ENCODE peak calls at places on chromosomes 1 and 21, in six cellular contexts. R, V, Z, L, T and G are unnamed samples.

GRCh38 chr1:70221241-70222077 is at the start of gene SRSF11:
- DNase-seq in Z (peak), T (peak), V (peak), L (peak), R (peak), G (peak)

GRCh38 chr1:57270926-57271698 is 152.7 kb downstream of the DAB1 start:
- DNase-seq in T (no peak), L (no peak), Z (no peak), V (no peak), R (no peak), G (no peak)

GRCh38 chr1:7586031-7586941 is 184.8 kb upstream of the VAMP3 start:
- DNase-seq in T (peak), V (no peak), R (no peak), L (no peak), Z (peak), G (no peak)

GRCh38 chr1:198486903-198487302 is 53.6 kb downstream of the ATP6V1G3 start:
- DNase-seq in V (no peak), L (no peak), R (no peak), T (no peak), Z (no peak), G (no peak)

GRCh38 chr1:85465099-85465790 is at the start of gene DDAH1:
- DNase-seq in T (peak), R (no peak), V (no peak), Z (peak), L (peak), G (no peak)

GRCh38 chr1:1165485-1165884 is 8.2 kb upstream of the TTLL10 start:
- DNase-seq in T (peak), V (no peak), Z (no peak), L (no peak), R (no peak), G (no peak)

GRCh38 chr1:192224846-192225245 is 66.6 kb downstream of the RGS18 start:
- DNase-seq in L (no peak), V (no peak), T (no peak), Z (no peak), R (no peak), G (no peak)

GRCh38 chr1:221101792-221102191 is 222.5 kb downstream of the HLX start:
- DNase-seq in R (no peak), V (no peak), T (no peak), L (peak), Z (no peak), G (no peak)

GRCh38 chr1:87706198-87706597 is 377.5 kb downstream of the LMO4 start:
- DNase-seq in T (no peak), V (no peak), Z (no peak), L (peak), R (no peak), G (no peak)

GRCh38 chr21:28671549-28672195 is 321.0 kb downstream of the LTN1 start:
- DNase-seq in R (no peak), L (no peak), T (no peak), V (no peak), Z (no peak), G (no peak)

GRCh38 chr1:65003316-65003664 is 36.9 kb upstream of the JAK1 start:
- DNase-seq in V (peak), T (no peak), Z (no peak), R (no peak), L (no peak), G (no peak)

GRCh38 chr1:9785406-9785805 is 38.4 kb downstream of the CLSTN1 start:
- DNase-seq in L (no peak), V (no peak), T (no peak), R (no peak), Z (no peak), G (no peak)

GRCh38 chr1:84735483-84735882 is 45.2 kb upstream of the SSX2IP start:
- DNase-seq in T (no peak), V (no peak), R (no peak), L (peak), Z (no peak), G (no peak)

GRCh38 chr1:108661030-108661609 is at the start of gene HENMT1:
- DNase-seq in R (peak), L (peak), Z (peak), T (peak), V (peak), G (peak)

GRCh38 chr1:15282810-15283474 is 35.9 kb downstream of the FHAD1 start:
- DNase-seq in T (peak), L (no peak), V (no peak), R (no peak), Z (no peak), G (no peak)

GRCh38 chr1:35886606-35887431 is 3.8 kb downstream of the AGO1 start:
- DNase-seq in R (peak), Z (no peak), T (no peak), V (no peak), L (peak), G (no peak)

GRCh38 chr1:156160744-156161181 is 7.4 kb downstream of the SEMA4A start:
- DNase-seq in L (peak), Z (peak), V (peak), R (no peak), T (peak), G (peak)

GRCh38 chr21:42636535-42636914 is 16.9 kb upstream of the PDE9A start:
- DNase-seq in T (no peak), R (no peak), Z (no peak), V (no peak), L (peak), G (no peak)

GRCh38 chr1:102661481-102661880 is 446.8 kb downstream of the COL11A1 start:
- DNase-seq in Z (no peak), L (no peak), R (no peak), V (no peak), T (no peak), G (no peak)

GRCh38 chr21:46363698-46364097 is 39.7 kb downstream of the PCNT start:
- DNase-seq in V (no peak), Z (no peak), L (no peak), R (no peak), T (no peak), G (no peak)

GRCh38 chr21:44911384-44912157 is 9.1 kb downstream of the ITGB2 start:
- DNase-seq in R (peak), V (peak), T (peak), L (no peak), Z (peak), G (peak)

GRCh38 chr21:27464643-27465042 is 497.8 kb upstream of the ADAMTS5 start:
- DNase-seq in Z (no peak), L (peak), R (no peak), T (no peak), V (no peak), G (no peak)

GRCh38 chr1:184389446-184389845 is 2.6 kb downstream of the C1orf21 start:
- DNase-seq in Z (no peak), R (no peak), T (no peak), V (no peak), L (peak), G (no peak)

GRCh38 chr1:30731806-30732276 is 8.5 kb upstream of the MATN1 start:
- DNase-seq in L (no peak), R (no peak), V (no peak), T (peak), Z (no peak), G (no peak)
- H3K27ac ChIP-seq in L (no peak), R (no peak), V (no peak), T (no peak), Z (no peak), G (no peak)

DNA sequence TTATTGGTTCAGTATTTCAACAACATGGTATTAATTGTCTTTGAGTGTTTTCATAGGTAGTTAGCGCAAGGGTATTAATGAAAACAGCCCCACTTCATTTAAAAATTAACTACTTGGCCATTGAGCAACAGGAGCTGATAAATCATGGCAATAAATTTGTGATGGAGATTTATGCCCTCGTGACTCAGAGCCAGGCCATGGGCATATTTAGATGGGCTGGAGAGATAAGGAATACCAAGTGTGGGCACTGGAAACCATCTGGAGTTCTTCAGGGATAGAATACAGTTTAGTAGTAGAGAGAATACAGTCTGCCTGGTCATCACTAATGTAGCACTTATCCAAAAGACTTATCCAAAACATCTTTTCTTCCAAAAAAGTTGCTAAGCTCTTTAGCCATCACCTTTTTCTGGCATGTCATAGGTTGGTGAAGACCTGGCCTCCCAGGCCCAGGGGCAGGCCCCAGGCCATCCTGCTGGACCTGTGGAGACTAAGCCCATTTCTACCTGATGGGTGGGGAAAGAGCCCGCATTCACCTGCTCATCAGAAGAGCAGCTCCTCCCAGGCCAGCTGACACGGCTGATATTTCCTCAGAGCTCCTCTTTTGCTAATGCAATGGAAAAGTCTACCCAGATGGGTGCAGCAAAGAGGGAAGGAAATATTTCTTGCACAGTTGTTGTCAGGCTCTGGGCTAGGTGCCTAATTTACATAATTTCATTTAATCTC is 238.0 kb downstream of the TM2D1 start:
- DNase-seq in T (no peak), V (no peak), L (no peak), R (no peak), Z (no peak), G (no peak)
- H3K27ac ChIP-seq in T (no peak), V (no peak), L (no peak), R (no peak), Z (no peak), G (no peak)

DNA sequence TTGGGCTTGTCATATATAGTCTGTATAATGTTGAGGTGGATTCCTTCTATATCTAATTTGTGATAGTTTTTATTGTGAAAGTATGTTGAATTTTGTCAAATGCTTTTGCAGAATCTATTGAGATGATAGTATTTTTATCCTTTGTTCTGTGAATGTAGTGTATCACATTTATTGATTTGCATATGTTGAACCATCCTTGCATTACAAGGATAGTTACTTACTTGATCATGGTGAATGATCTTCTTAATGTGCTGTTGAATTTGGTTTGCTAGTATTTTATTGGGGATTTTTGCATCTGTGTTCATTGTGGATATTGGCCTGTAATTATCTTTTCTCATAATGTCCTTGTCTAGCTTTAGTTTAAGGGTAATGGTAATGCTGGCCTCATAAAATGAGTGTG is 8.3 kb downstream of the FGGY start:
- DNase-seq in V (no peak), R (no peak), T (no peak), L (no peak), Z (no peak), G (no peak)
- H3K27ac ChIP-seq in V (no peak), R (no peak), T (no peak), L (no peak), Z (no peak), G (no peak)

GRCh38 chr1:2203671-2204383 is 9.3 kb upstream of the FAAP20 start:
- DNase-seq in Z (peak), L (no peak), T (peak), V (no peak), R (no peak), G (no peak)
- H3K27ac ChIP-seq in Z (peak), L (peak), T (peak), V (no peak), R (no peak), G (peak)

DNA sequence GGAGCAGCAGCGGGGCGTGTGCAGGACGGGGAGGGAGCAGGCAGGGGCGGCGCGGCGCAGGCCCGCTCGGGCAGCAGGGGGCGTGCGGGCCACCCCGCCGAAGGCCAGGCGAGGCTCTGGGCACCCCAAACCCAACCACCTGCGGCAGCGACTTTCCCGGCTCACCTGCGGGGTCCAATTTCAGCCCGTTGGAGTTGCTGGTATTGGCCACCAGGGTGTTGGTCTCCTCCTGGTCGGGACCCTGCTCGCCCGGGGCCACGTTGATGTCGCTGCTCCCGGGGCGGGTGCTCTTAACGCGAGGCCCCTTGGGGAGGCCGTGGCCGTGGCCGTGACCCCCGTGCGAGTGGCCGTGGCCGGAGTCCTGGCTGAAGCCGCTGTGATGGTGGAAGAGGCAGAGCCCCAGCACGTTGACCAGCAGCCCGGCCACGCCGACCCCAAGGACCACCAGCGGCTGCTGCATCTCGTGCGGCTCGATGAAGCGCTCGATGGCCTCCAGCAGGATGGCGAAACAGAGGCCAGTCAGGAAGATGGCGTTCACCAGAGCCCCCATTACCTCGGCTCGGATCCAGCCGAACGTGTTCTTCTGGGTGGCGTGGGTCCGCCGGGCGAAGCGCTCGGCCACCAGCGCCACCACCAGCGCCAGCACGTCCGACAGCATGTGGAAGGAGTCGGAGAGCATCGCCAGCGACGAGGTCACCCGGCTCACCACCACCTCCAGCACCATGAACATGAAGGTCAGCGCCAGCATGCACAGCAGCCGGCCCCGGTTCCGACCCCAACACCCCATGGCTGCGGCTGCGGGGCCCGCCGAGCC is 928 bp downstream of the SLC30A1 start:
- DNase-seq in T (peak), L (peak), R (peak), V (peak), Z (peak), G (peak)
- H3K27ac ChIP-seq in T (peak), L (peak), R (peak), V (peak), Z (peak), G (peak)

DNA sequence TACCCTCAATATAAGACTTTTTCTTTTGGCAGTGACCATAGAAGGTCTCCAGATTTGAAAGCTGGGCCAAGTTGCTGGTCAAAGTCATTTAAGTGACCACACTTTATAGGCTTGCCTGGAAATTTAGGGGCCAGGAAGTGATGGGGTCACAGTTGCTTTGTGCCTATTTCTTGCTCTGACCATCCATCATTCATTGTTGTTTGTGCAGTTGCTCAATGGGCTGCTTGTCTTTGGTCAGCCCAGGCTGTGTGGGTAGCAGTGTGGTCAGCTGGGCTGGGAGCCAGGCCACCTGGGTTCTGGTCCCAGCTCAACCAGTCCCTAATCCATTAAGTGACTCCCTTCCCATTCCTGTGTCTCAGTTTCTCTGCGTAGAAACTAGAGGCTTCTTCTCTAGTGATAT is 2.1 kb upstream of the OTUD7B start:
- DNase-seq in L (peak), V (no peak), T (no peak), Z (no peak), R (no peak), G (peak)
- H3K27ac ChIP-seq in L (no peak), V (no peak), T (no peak), Z (no peak), R (no peak), G (peak)

DNA sequence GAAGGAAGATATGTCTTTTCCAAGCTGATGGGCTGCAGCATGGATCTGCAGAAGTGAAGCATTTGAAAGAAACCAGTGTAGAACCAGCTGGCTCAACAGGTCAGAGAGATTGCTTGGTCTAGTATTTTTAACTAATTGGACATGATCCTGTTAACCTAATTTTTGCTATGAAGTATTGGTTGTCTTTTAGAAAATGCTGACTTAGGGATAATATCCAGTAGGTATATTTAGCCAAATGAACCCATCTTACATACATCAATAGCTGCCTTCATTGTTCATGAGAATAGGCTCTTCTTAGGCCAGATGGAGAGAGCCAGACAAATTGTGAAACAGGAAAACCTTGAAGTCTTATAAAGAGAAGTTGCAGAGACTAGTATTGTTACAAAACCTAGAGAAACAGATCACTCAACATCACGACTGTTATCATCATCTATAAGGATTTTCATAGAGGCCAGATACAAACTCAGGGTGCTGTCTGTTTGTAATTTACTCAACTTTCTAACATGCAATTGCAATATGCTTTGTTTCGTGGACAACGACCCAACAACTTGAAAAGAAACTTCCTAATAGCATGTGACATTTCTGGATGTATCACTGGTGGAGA is 148.2 kb downstream of the DISC1 start:
- DNase-seq in T (no peak), Z (no peak), V (no peak), R (peak), L (no peak), G (no peak)
- H3K27ac ChIP-seq in T (no peak), Z (no peak), V (no peak), R (peak), L (no peak), G (peak)